ENCODE peak calls at places on chromosomes 1 and 21, in seven cellular contexts. One of them, this sample, is unnamed.

GRCh38 chr1:203628185-203628996 is 1.8 kb downstream of the ATP2B4 start:
- DNase-seq in HCT116: no peak
- DNase-seq in HepG2: no peak
- DNase-seq in GM12878: no peak
- DNase-seq in H1: peak; percentile 78
- DNase-seq in K562: no peak
- DNase-seq in SK-N-SH: no peak
- DNase-seq in this sample: peak; percentile 84

GRCh38 chr1:235079443-235079967 is 49.1 kb downstream of the TOMM20 start:
- DNase-seq in K562: no peak
- DNase-seq in SK-N-SH: no peak
- DNase-seq in GM12878: no peak
- DNase-seq in H1: no peak
- DNase-seq in HepG2: peak; percentile 71
- DNase-seq in HCT116: peak; percentile 92
- DNase-seq in this sample: no peak

GRCh38 chr21:45570826-45571601 is 28.8 kb upstream of the SLC19A1 start:
- DNase-seq in K562: no peak
- DNase-seq in HCT116: no peak
- DNase-seq in H1: no peak
- DNase-seq in SK-N-SH: peak; percentile 86
- DNase-seq in GM12878: no peak
- DNase-seq in HepG2: no peak
- DNase-seq in this sample: no peak

GRCh38 chr21:37095821-37096220 is 22.8 kb downstream of the TTC3 start:
- DNase-seq in H1: no peak
- DNase-seq in GM12878: no peak
- DNase-seq in SK-N-SH: no peak
- DNase-seq in HepG2: no peak
- DNase-seq in K562: no peak
- DNase-seq in HCT116: no peak
- DNase-seq in this sample: no peak

GRCh38 chr1:7613851-7614205 is 157.3 kb upstream of the VAMP3 start:
- DNase-seq in HCT116: no peak
- DNase-seq in HepG2: no peak
- DNase-seq in H1: no peak
- DNase-seq in GM12878: no peak
- DNase-seq in SK-N-SH: no peak
- DNase-seq in K562: no peak
- DNase-seq in this sample: no peak

GRCh38 chr1:240794061-240794843 is 182.3 kb upstream of the GREM2 start:
- DNase-seq in K562: no peak
- DNase-seq in HepG2: no peak
- DNase-seq in HCT116: no peak
- DNase-seq in GM12878: no peak
- DNase-seq in SK-N-SH: no peak
- DNase-seq in H1: no peak
- DNase-seq in this sample: no peak

GRCh38 chr1:240329443-240329842 is 237.8 kb downstream of the FMN2 start:
- DNase-seq in H1: no peak
- DNase-seq in K562: no peak
- DNase-seq in HCT116: no peak
- DNase-seq in HepG2: no peak
- DNase-seq in SK-N-SH: no peak
- DNase-seq in GM12878: no peak
- DNase-seq in this sample: no peak

GRCh38 chr1:32334864-32335618 is 992 bp downstream of the MARCKSL1 start:
- DNase-seq in HCT116: no peak
- DNase-seq in GM12878: no peak
- DNase-seq in HepG2: no peak
- DNase-seq in H1: no peak
- DNase-seq in K562: peak; percentile 89
- DNase-seq in SK-N-SH: peak; percentile 89
- DNase-seq in this sample: no peak

GRCh38 chr1:73832276-73832825 is 365.6 kb downstream of the LRRIQ3 start:
- DNase-seq in K562: no peak
- DNase-seq in HCT116: no peak
- DNase-seq in SK-N-SH: no peak
- DNase-seq in GM12878: no peak
- DNase-seq in H1: no peak
- DNase-seq in HepG2: no peak
- DNase-seq in this sample: no peak

GRCh38 chr21:17580319-17580718 is 32.4 kb downstream of the BTG3 start:
- DNase-seq in HepG2: no peak
- DNase-seq in H1: no peak
- DNase-seq in K562: no peak
- DNase-seq in GM12878: no peak
- DNase-seq in SK-N-SH: no peak
- DNase-seq in HCT116: no peak
- DNase-seq in this sample: no peak
- TF ChIP-seq YY1 in HepG2: no peak
- TF ChIP-seq YY1 in H1: no peak
- TF ChIP-seq YY1 in K562: no peak
- TF ChIP-seq YY1 in GM12878: no peak
- TF ChIP-seq YY1 in SK-N-SH: no peak
- TF ChIP-seq YY1 in HCT116: no peak
- TF ChIP-seq YY1 in this sample: no peak

GRCh38 chr1:232969791-232970190 is 19.4 kb downstream of the NTPCR start:
- DNase-seq in H1: no peak
- DNase-seq in HCT116: no peak
- DNase-seq in SK-N-SH: no peak
- DNase-seq in HepG2: no peak
- DNase-seq in GM12878: no peak
- DNase-seq in K562: no peak
- DNase-seq in this sample: no peak
- TF ChIP-seq YY1 in H1: no peak
- TF ChIP-seq YY1 in HCT116: no peak
- TF ChIP-seq YY1 in SK-N-SH: no peak
- TF ChIP-seq YY1 in HepG2: no peak
- TF ChIP-seq YY1 in GM12878: no peak
- TF ChIP-seq YY1 in K562: no peak
- TF ChIP-seq YY1 in this sample: no peak

DNA sequence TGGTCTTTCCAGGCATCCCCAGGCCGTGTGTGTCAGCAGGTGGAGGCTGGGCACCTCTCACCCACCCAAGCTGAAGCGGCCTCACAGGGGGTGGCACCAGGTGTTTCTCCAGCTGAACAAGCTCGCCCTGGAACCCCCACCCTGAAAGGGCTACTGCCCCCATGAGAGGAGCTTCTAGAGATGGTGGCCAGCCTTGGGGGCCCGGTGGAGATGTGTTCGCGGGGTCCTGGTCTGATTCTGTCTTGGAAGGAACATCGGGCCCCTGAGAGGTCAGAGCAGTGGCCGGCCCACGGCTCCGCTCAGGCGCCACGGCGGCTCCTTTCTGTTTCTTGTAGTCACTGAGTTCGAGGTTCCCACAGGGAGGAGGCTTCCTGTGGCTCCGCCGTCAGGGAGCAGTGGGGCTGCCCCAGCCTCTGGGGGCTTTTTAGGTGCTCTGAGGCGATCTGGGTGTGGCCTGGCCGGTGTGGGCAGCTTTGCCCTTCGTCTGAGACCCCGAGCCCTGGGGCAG is 46.9 kb downstream of the SKI start:
- DNase-seq in HepG2: no peak
- DNase-seq in GM12878: no peak
- DNase-seq in K562: no peak
- DNase-seq in SK-N-SH: no peak
- DNase-seq in HCT116: no peak
- DNase-seq in H1: no peak
- DNase-seq in this sample: no peak
- TF ChIP-seq YY1 in HepG2: no peak
- TF ChIP-seq YY1 in GM12878: no peak
- TF ChIP-seq YY1 in K562: no peak
- TF ChIP-seq YY1 in SK-N-SH: no peak
- TF ChIP-seq YY1 in HCT116: no peak
- TF ChIP-seq YY1 in H1: no peak
- TF ChIP-seq YY1 in this sample: no peak

DNA sequence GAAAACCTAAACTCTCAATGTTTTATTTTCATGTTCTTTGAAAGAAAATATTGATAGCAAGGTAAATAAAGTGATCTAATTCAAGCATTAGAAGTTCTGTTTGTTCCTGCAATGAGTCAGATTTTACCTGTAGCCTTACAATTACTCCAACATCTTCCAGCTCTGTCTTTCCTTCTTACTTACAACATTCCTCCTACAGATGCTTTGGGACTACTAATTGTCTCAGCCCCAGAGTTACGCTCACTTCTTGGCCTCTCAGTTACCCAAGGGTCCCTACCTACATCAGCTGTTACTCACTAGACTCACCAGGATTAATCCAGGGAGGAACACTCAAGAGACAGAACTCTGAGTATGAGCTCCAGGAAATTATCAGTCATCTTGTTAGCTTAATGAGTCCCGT is 26.4 kb downstream of the OR14A16 start:
- DNase-seq in H1: no peak
- DNase-seq in HepG2: no peak
- DNase-seq in SK-N-SH: no peak
- DNase-seq in HCT116: no peak
- DNase-seq in K562: no peak
- DNase-seq in GM12878: no peak
- DNase-seq in this sample: no peak
- TF ChIP-seq YY1 in H1: no peak
- TF ChIP-seq YY1 in HepG2: no peak
- TF ChIP-seq YY1 in SK-N-SH: no peak
- TF ChIP-seq YY1 in HCT116: no peak
- TF ChIP-seq YY1 in K562: no peak
- TF ChIP-seq YY1 in GM12878: no peak
- TF ChIP-seq YY1 in this sample: no peak

DNA sequence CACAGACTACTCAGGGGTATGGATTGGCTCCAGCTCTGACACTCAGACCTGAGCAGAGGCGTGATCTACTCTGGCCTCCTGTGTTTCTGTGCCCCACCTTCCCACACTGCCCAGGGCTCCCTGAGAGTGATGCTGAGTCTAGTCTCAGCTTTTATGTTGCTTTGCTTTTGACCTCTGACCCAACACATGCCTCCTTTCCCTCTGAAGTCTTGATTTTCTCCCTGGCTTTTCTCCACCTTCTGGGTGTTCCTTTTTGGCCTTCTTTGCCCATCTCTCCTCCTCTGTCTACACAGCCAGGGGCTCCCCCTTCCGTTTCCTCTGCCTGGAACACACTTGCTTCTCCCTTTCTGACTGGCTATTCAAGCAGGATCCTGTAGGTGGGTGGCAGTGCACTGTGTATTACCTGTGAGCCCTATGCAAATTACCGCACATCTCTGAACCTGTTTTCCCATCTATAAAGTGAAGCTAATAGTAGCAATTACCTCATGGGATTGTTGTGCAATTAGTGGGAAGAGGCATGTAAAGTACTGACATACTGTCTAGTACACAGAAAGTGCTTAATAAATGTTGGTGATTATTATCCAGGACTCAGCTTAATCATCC is 13.7 kb upstream of the MEX3A start:
- DNase-seq in GM12878: no peak
- DNase-seq in K562: no peak
- DNase-seq in HepG2: no peak
- DNase-seq in HCT116: no peak
- DNase-seq in H1: no peak
- DNase-seq in SK-N-SH: no peak
- DNase-seq in this sample: no peak
- TF ChIP-seq YY1 in GM12878: no peak
- TF ChIP-seq YY1 in K562: no peak
- TF ChIP-seq YY1 in HepG2: no peak
- TF ChIP-seq YY1 in HCT116: no peak
- TF ChIP-seq YY1 in H1: no peak
- TF ChIP-seq YY1 in SK-N-SH: no peak
- TF ChIP-seq YY1 in this sample: no peak

GRCh38 chr1:2125375-2126211 is 69.0 kb downstream of the FAAP20 start:
- DNase-seq in SK-N-SH: no peak
- DNase-seq in K562: no peak
- DNase-seq in H1: no peak
- DNase-seq in GM12878: no peak
- DNase-seq in HepG2: no peak
- DNase-seq in HCT116: no peak
- DNase-seq in this sample: no peak

GRCh38 chr1:2128189-2128901 is 66.2 kb downstream of the FAAP20 start:
- DNase-seq in GM12878: no peak
- DNase-seq in HepG2: no peak
- DNase-seq in H1: no peak
- DNase-seq in HCT116: no peak
- DNase-seq in K562: no peak
- DNase-seq in SK-N-SH: no peak
- DNase-seq in this sample: no peak

GRCh38 chr1:2124446-2125198 is 70.0 kb downstream of the FAAP20 start:
- DNase-seq in GM12878: no peak
- DNase-seq in K562: no peak
- DNase-seq in HCT116: no peak
- DNase-seq in SK-N-SH: no peak
- DNase-seq in HepG2: no peak
- DNase-seq in H1: no peak
- DNase-seq in this sample: no peak

GRCh38 chr1:2127181-2128145 is 67.1 kb downstream of the FAAP20 start:
- DNase-seq in GM12878: no peak
- DNase-seq in HepG2: no peak
- DNase-seq in HCT116: no peak
- DNase-seq in SK-N-SH: no peak
- DNase-seq in K562: no peak
- DNase-seq in H1: no peak
- DNase-seq in this sample: no peak

DNA sequence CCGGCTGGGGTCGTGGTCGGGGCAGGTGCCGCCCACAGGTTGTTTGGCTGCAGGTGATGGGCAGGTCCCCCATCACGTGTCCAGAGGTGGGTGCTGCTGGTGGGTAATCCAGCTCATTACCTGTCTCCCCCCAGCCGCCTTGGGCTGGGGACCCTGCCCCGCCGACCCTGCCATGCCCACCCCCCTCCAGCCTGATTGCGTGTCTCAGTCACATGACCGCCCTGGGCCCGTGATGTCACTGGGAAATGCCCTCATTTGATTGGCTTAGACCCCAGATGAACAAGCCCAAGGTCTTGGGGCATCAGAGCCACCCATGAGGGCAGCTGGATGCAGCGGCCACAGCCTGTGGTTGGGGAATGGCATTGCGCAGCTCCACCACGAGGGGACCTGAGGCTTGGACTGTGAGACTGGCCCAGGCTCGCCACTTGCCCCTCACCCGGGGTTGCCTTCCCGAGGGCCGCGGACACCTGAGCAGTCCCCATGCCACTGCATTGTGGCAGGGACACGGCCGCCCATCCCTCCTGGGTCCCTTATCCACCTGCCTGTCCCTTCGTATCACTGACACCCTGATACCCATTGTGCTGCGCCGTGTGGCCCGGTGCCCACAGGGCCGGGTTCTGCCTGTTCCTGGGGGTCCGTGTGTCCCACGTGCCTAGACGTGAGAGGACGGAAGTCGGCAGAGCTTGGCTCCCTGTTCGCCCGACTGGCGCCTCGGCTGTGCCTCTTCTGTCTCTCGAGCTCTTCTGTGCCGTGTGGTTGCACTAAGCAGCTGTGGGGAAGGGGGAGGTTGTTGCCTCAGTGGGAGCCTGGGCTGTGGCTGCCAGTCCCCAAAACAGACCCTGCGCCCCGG is 68.0 kb downstream of the FAAP20 start:
- DNase-seq in HCT116: no peak
- DNase-seq in SK-N-SH: no peak
- DNase-seq in K562: no peak
- DNase-seq in GM12878: no peak
- DNase-seq in HepG2: no peak
- DNase-seq in H1: no peak
- DNase-seq in this sample: no peak
- TF ChIP-seq YY1 in HCT116: no peak
- TF ChIP-seq YY1 in SK-N-SH: no peak
- TF ChIP-seq YY1 in K562: no peak
- TF ChIP-seq YY1 in GM12878: no peak
- TF ChIP-seq YY1 in HepG2: no peak
- TF ChIP-seq YY1 in H1: no peak
- TF ChIP-seq YY1 in this sample: no peak

This sample was measured in NT2/D1.